ENCODE peak calls at places on chromosome 17, in eight cellular contexts. One of them, this sample, is unnamed.

GRCh38 chr17:80833952-80834895 is 157.4 kb upstream of the CHMP6 start:
- DNase-seq in HTR-8/SVneo: no peak
- DNase-seq in dorsolateral prefrontal cortex: peak
- DNase-seq in NCI-H524 treated with DMSO at 0.1 percent for 48 hours: no peak
- DNase-seq in AML-193: no peak
- DNase-seq in left ventricle myocardium inferior: peak
- DNase-seq in activated naive CD4-positive, alpha-beta T cell treated with anti-CD3 and anti-CD28 coated beads, Interleukin-2, amount 10 ng/mL, durations not matched to agents 7 days and 5 days: no peak
- DNase-seq in activated CD4-positive, alpha-beta T cell treated with anti-CD3 and anti-CD28 coated beads, Interleukin-2, amount 10 ng/mL, durations not matched to agents 7 days and 5 days: no peak
- DNase-seq in this sample: no peak

GRCh38 chr17:70622382-70623260 is 453.3 kb downstream of the KCNJ2 start:
- DNase-seq in HTR-8/SVneo: peak
- DNase-seq in dorsolateral prefrontal cortex: peak
- DNase-seq in NCI-H524 treated with DMSO at 0.1 percent for 48 hours: peak
- DNase-seq in AML-193: peak
- DNase-seq in left ventricle myocardium inferior: peak
- DNase-seq in activated naive CD4-positive, alpha-beta T cell treated with anti-CD3 and anti-CD28 coated beads, Interleukin-2, amount 10 ng/mL, durations not matched to agents 7 days and 5 days: peak
- DNase-seq in activated CD4-positive, alpha-beta T cell treated with anti-CD3 and anti-CD28 coated beads, Interleukin-2, amount 10 ng/mL, durations not matched to agents 7 days and 5 days: no peak
- DNase-seq in this sample: no peak

GRCh38 chr17:53722407-53722806 is 100.3 kb upstream of the KIF2B start:
- DNase-seq in HTR-8/SVneo: peak
- DNase-seq in dorsolateral prefrontal cortex: no peak
- DNase-seq in NCI-H524 treated with DMSO at 0.1 percent for 48 hours: no peak
- DNase-seq in AML-193: no peak
- DNase-seq in left ventricle myocardium inferior: no peak
- DNase-seq in activated naive CD4-positive, alpha-beta T cell treated with anti-CD3 and anti-CD28 coated beads, Interleukin-2, amount 10 ng/mL, durations not matched to agents 7 days and 5 days: no peak
- DNase-seq in activated CD4-positive, alpha-beta T cell treated with anti-CD3 and anti-CD28 coated beads, Interleukin-2, amount 10 ng/mL, durations not matched to agents 7 days and 5 days: no peak
- DNase-seq in this sample: no peak

GRCh38 chr17:19372439-19372838 is 5.9 kb upstream of the MAPK7 start:
- DNase-seq in HTR-8/SVneo: no peak
- DNase-seq in dorsolateral prefrontal cortex: no peak
- DNase-seq in NCI-H524 treated with DMSO at 0.1 percent for 48 hours: no peak
- DNase-seq in AML-193: no peak
- DNase-seq in left ventricle myocardium inferior: no peak
- DNase-seq in activated naive CD4-positive, alpha-beta T cell treated with anti-CD3 and anti-CD28 coated beads, Interleukin-2, amount 10 ng/mL, durations not matched to agents 7 days and 5 days: no peak
- DNase-seq in activated CD4-positive, alpha-beta T cell treated with anti-CD3 and anti-CD28 coated beads, Interleukin-2, amount 10 ng/mL, durations not matched to agents 7 days and 5 days: no peak
- DNase-seq in this sample: no peak

GRCh38 chr17:36722903-36723263 is 121.5 kb downstream of the MRM1 start:
- DNase-seq in HTR-8/SVneo: no peak
- DNase-seq in dorsolateral prefrontal cortex: no peak
- DNase-seq in NCI-H524 treated with DMSO at 0.1 percent for 48 hours: no peak
- DNase-seq in AML-193: no peak
- DNase-seq in left ventricle myocardium inferior: no peak
- DNase-seq in activated naive CD4-positive, alpha-beta T cell treated with anti-CD3 and anti-CD28 coated beads, Interleukin-2, amount 10 ng/mL, durations not matched to agents 7 days and 5 days: no peak
- DNase-seq in activated CD4-positive, alpha-beta T cell treated with anti-CD3 and anti-CD28 coated beads, Interleukin-2, amount 10 ng/mL, durations not matched to agents 7 days and 5 days: no peak
- DNase-seq in this sample: no peak

GRCh38 chr17:60851181-60851580 is 173.5 kb downstream of the BCAS3 start:
- DNase-seq in HTR-8/SVneo: no peak
- DNase-seq in dorsolateral prefrontal cortex: no peak
- DNase-seq in NCI-H524 treated with DMSO at 0.1 percent for 48 hours: no peak
- DNase-seq in AML-193: no peak
- DNase-seq in left ventricle myocardium inferior: no peak
- DNase-seq in activated naive CD4-positive, alpha-beta T cell treated with anti-CD3 and anti-CD28 coated beads, Interleukin-2, amount 10 ng/mL, durations not matched to agents 7 days and 5 days: no peak
- DNase-seq in activated CD4-positive, alpha-beta T cell treated with anti-CD3 and anti-CD28 coated beads, Interleukin-2, amount 10 ng/mL, durations not matched to agents 7 days and 5 days: no peak
- DNase-seq in this sample: no peak

GRCh38 chr17:63699638-63700527 is at the start of gene LIMD2:
- DNase-seq in HTR-8/SVneo: peak
- DNase-seq in dorsolateral prefrontal cortex: no peak
- DNase-seq in NCI-H524 treated with DMSO at 0.1 percent for 48 hours: no peak
- DNase-seq in AML-193: peak
- DNase-seq in left ventricle myocardium inferior: peak
- DNase-seq in activated naive CD4-positive, alpha-beta T cell treated with anti-CD3 and anti-CD28 coated beads, Interleukin-2, amount 10 ng/mL, durations not matched to agents 7 days and 5 days: peak
- DNase-seq in activated CD4-positive, alpha-beta T cell treated with anti-CD3 and anti-CD28 coated beads, Interleukin-2, amount 10 ng/mL, durations not matched to agents 7 days and 5 days: peak
- DNase-seq in this sample: peak

GRCh38 chr17:62802531-62803205 is 5.4 kb downstream of the MARCHF10 start:
- DNase-seq in HTR-8/SVneo: no peak
- DNase-seq in dorsolateral prefrontal cortex: no peak
- DNase-seq in NCI-H524 treated with DMSO at 0.1 percent for 48 hours: no peak
- DNase-seq in AML-193: no peak
- DNase-seq in left ventricle myocardium inferior: no peak
- DNase-seq in activated naive CD4-positive, alpha-beta T cell treated with anti-CD3 and anti-CD28 coated beads, Interleukin-2, amount 10 ng/mL, durations not matched to agents 7 days and 5 days: no peak
- DNase-seq in activated CD4-positive, alpha-beta T cell treated with anti-CD3 and anti-CD28 coated beads, Interleukin-2, amount 10 ng/mL, durations not matched to agents 7 days and 5 days: no peak
- DNase-seq in this sample: no peak

GRCh38 chr17:1229354-1229890 is 40.8 kb upstream of the BHLHA9 start:
- DNase-seq in HTR-8/SVneo: peak
- DNase-seq in dorsolateral prefrontal cortex: peak
- DNase-seq in NCI-H524 treated with DMSO at 0.1 percent for 48 hours: no peak
- DNase-seq in AML-193: peak
- DNase-seq in left ventricle myocardium inferior: peak
- DNase-seq in activated naive CD4-positive, alpha-beta T cell treated with anti-CD3 and anti-CD28 coated beads, Interleukin-2, amount 10 ng/mL, durations not matched to agents 7 days and 5 days: peak
- DNase-seq in activated CD4-positive, alpha-beta T cell treated with anti-CD3 and anti-CD28 coated beads, Interleukin-2, amount 10 ng/mL, durations not matched to agents 7 days and 5 days: peak
- DNase-seq in this sample: peak

GRCh38 chr17:74870512-74870911 is 2.3 kb downstream of the FDXR start:
- DNase-seq in HTR-8/SVneo: peak
- DNase-seq in dorsolateral prefrontal cortex: no peak
- DNase-seq in NCI-H524 treated with DMSO at 0.1 percent for 48 hours: no peak
- DNase-seq in AML-193: no peak
- DNase-seq in left ventricle myocardium inferior: no peak
- DNase-seq in activated naive CD4-positive, alpha-beta T cell treated with anti-CD3 and anti-CD28 coated beads, Interleukin-2, amount 10 ng/mL, durations not matched to agents 7 days and 5 days: no peak
- DNase-seq in activated CD4-positive, alpha-beta T cell treated with anti-CD3 and anti-CD28 coated beads, Interleukin-2, amount 10 ng/mL, durations not matched to agents 7 days and 5 days: no peak
- DNase-seq in this sample: no peak